ENCODE peak calls at places on chromosomes 2 and 18, in eight cellular contexts. B is left cardiac atrium; J is NCI-H1105 treated with DMSO at 0.1 percent for 48 hours; F is sciatic nerve; L is choroid plexus epithelial cell; N is DMS153; M is HTR-8/SVneo; O is activated CD4-positive, CD25-positive, alpha-beta regulatory T cell treated with anti-CD3 and anti-CD28 coated beads, Interleukin-2, amount 50 U/mL, for 72 hours. C is an unnamed sample.

GRCh38 chr2:2269426-2269825 is 61.6 kb downstream of the MYT1L start:
- DNase-seq in B (no peak), J (no peak), F (no peak), L (no peak), N (no peak), M (no peak), O (no peak), C (no peak)

GRCh38 chr2:221204699-221205098 is 367.4 kb downstream of the EPHA4 start:
- DNase-seq in B (no peak), J (peak; percentile 11), F (no peak), L (no peak), N (peak; percentile 55), M (no peak), O (no peak), C (no peak)

GRCh38 chr2:218406949-218407703 is 7.5 kb downstream of the CTDSP1 start:
- DNase-seq in B (peak; percentile 69), J (peak; percentile 48), F (peak; percentile 84), L (peak; percentile 69), N (peak; percentile 42), M (peak; percentile 35), O (peak; percentile 59), C (no peak)

GRCh38 chr18:63206433-63207153 is 113.0 kb downstream of the BCL2 start:
- DNase-seq in B (no peak), J (no peak), F (no peak), L (no peak), N (no peak), M (no peak), O (no peak), C (no peak)

GRCh38 chr2:62110415-62111025 is 85.4 kb upstream of the B3GNT2 start:
- DNase-seq in B (no peak), J (no peak), F (no peak), L (no peak), N (no peak), M (no peak), O (no peak), C (no peak)

GRCh38 chr2:214192711-214193110 is 218.1 kb upstream of the VWC2L start:
- DNase-seq in B (no peak), J (no peak), F (no peak), L (no peak), N (no peak), M (no peak), O (no peak), C (no peak)

GRCh38 chr2:11319939-11320338 is 24.5 kb downstream of the ROCK2 start:
- DNase-seq in B (no peak), J (no peak), F (no peak), L (peak; percentile 40), N (no peak), M (no peak), O (no peak), C (no peak)

GRCh38 chr2:135999899-136000298 is 14.5 kb upstream of the DARS1 start:
- DNase-seq in B (no peak), J (no peak), F (no peak), L (no peak), N (no peak), M (no peak), O (no peak), C (no peak)

GRCh38 chr2:151071382-151071781 is 190.3 kb downstream of the RBM43 start:
- DNase-seq in B (no peak), J (no peak), F (no peak), L (peak; percentile 80), N (no peak), M (peak; percentile 15), O (no peak), C (no peak)

GRCh38 chr2:126723281-126723815 is 67.4 kb downstream of the GYPC start:
- DNase-seq in B (no peak), J (no peak), F (no peak), L (no peak), N (no peak), M (no peak), O (no peak), C (no peak)

GRCh38 chr2:150376627-150377335 is 110.7 kb downstream of the RND3 start:
- DNase-seq in B (no peak), J (no peak), F (peak; percentile 66), L (peak; percentile 92), N (no peak), M (peak; percentile 29), O (no peak), C (no peak)

GRCh38 chr18:23958036-23958435 is 56.5 kb upstream of the TTC39C start:
- DNase-seq in B (peak; percentile 84), J (no peak), F (peak; percentile 73), L (no peak), N (no peak), M (no peak), O (no peak), C (no peak)